ENCODE peak calls at places on chromosomes 16 and 17, in eight cellular contexts. W is foreskin fibroblast, L is fibroblast of lung, R is heart right ventricle, Q is hepatocyte, D is tibial artery, X is left ventricle myocardium inferior, O is endothelial cell of umbilical vein. G is an unnamed sample.

GRCh38 chr16:87303431-87303930 is 13.7 kb downstream of the C16orf95 start:
- DNase-seq in X (no peak), D (no peak), R (no peak), L (no peak), W (no peak), O (no peak), Q (no peak), G (no peak)

GRCh38 chr16:73113326-73113720 is 65.4 kb upstream of the ZFHX3 start:
- DNase-seq in D (no peak), W (peak; percentile 37), Q (no peak), X (no peak), R (no peak), O (no peak), L (peak; percentile 61), G (no peak)

GRCh38 chr16:57627184-57627871 is 1.1 kb upstream of the ADGRG1 start:
- DNase-seq in L (peak; percentile 53), O (peak; percentile 60), R (no peak), Q (no peak), X (no peak), D (no peak), W (peak; percentile 85), G (no peak)

GRCh38 chr16:11401161-11402050 is 56.1 kb downstream of the RMI2 start:
- DNase-seq in D (peak; percentile 53), W (no peak), O (no peak), Q (no peak), R (peak; percentile 70), L (no peak), X (peak; percentile 65), G (peak; percentile 36)

GRCh38 chr16:1407749-1408148 is 6.8 kb downstream of the UNKL start:
- DNase-seq in X (no peak), L (peak; percentile 44), R (no peak), O (no peak), W (peak; percentile 23), D (no peak), Q (no peak), G (no peak)

GRCh38 chr16:85720319-85720637 is 30.6 kb downstream of the C16orf74 start:
- DNase-seq in L (no peak), W (peak; percentile 13), O (no peak), X (peak; percentile 40), Q (no peak), R (no peak), D (no peak), G (peak; percentile 21)

GRCh38 chr16:50534091-50534490 is 14.1 kb upstream of the NKD1 start:
- DNase-seq in X (no peak), R (no peak), Q (no peak), O (no peak), L (no peak), W (no peak), D (no peak), G (no peak)

GRCh38 chr17:64386412-64387144 is 4.1 kb downstream of the PECAM1 start:
- DNase-seq in W (no peak), L (peak; percentile 28), D (peak; percentile 42), Q (no peak), R (no peak), O (peak; percentile 37), X (no peak), G (no peak)

GRCh38 chr17:78990349-78991016 is 10.8 kb upstream of the LGALS3BP start:
- DNase-seq in D (peak; percentile 66), R (peak; percentile 30), W (no peak), Q (no peak), O (no peak), L (no peak), X (peak; percentile 27), G (no peak)

GRCh38 chr16:58418601-58419000 is 26.3 kb downstream of the GINS3 start:
- DNase-seq in O (peak; percentile 57), Q (no peak), D (no peak), R (peak; percentile 64), L (no peak), W (no peak), X (peak; percentile 74), G (no peak)

GRCh38 chr17:29582254-29582765 is 7.1 kb downstream of the GIT1 start:
- DNase-seq in Q (no peak), W (no peak), R (no peak), L (no peak), O (no peak), D (no peak), X (no peak), G (no peak)

GRCh38 chr17:41962768-41963434 is 3.7 kb upstream of the CNP start:
- DNase-seq in R (peak; percentile 77), D (peak; percentile 80), W (peak; percentile 22), Q (peak; percentile 82), X (peak; percentile 79), L (peak; percentile 66), O (peak; percentile 64), G (no peak)

GRCh38 chr16:25311950-25312349 is 54.3 kb upstream of the ZKSCAN2 start:
- DNase-seq in L (no peak), W (no peak), R (no peak), O (no peak), Q (no peak), X (no peak), D (no peak), G (no peak)

DNA sequence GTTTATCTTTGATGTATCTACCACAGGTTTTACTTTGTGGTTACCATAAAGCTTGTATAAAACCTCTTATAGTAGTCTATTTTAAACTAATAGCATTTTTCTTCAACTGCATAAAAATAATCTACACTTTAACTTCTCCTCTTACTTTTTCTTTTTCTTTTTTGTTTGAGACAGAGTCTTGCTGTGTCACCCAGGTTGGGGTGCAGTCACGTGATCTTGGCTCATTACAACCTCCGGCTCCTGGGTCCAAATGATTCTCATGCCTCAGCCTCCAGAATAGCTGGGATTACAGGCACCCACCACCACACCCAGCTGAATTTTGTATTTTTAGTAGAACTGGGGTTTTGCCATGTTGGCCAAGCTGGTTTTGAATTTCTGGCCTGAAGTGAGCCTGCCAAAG is 53.4 kb upstream of the ZKSCAN2 start:
- DNase-seq in D (no peak), X (no peak), Q (no peak), R (no peak), L (no peak), O (no peak), W (no peak), G (no peak)
- TF ChIP-seq CTCF in D (no peak), X (no peak), Q (no peak), R (no peak), L (no peak), O (no peak), W (no peak), G (no peak)

DNA sequence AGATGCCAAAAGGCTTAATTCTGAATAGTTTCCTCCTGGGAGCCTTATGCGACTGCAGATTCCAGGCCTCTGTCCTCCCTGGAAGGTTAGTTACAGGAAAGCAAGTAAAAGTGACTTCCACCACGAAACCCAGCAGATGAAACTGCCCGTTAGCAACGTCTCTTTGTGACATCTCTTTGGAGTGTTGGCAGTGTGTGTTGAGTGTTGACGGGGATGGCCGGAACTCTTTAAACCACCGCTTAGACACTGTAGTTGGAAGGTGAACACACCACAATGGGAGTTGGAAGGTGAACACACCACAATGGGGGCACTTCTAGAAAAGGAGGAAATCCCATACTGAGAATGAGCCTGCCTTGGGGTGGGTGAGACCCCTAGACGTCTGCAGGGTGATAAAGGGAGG is 858 bp downstream of the SKAP1 start:
- DNase-seq in X (no peak), L (no peak), Q (no peak), D (no peak), O (no peak), W (no peak), R (no peak), G (no peak)
- H3K4me3 ChIP-seq in X (no peak overlapping the region), L (no peak overlapping the region), Q (no peak overlapping the region), D (no peak overlapping the region), O (no peak overlapping the region), W (no peak overlapping the region), R (no peak overlapping the region), G (no peak overlapping the region)

GRCh38 chr17:83052241-83052564 is 27.2 kb upstream of the METRNL start:
- DNase-seq in Q (no peak), W (no peak), L (no peak), O (no peak), D (no peak), X (no peak), R (no peak), G (no peak)
- TF ChIP-seq CTCF in Q (no peak), W (no peak), L (no peak), O (no peak), D (no peak), X (no peak), R (no peak), G (no peak)

GRCh38 chr17:4795168-4795567 is 796 bp upstream of the PSMB6 start:
- DNase-seq in Q (no peak), D (no peak), R (no peak), W (no peak), O (no peak), X (no peak), L (no peak), G (no peak)
- H3K4me3 ChIP-seq in Q (no peak overlapping the region), D (no peak overlapping the region), R (no peak overlapping the region), W (no peak overlapping the region), O (no peak overlapping the region), X (peak overlapping the region; percentile 76), L (no peak overlapping the region), G (no peak overlapping the region)

GRCh38 chr17:40560592-40561293 is 4.5 kb downstream of the CCR7 start:
- DNase-seq in Q (peak; percentile 5), X (no peak), W (no peak), L (peak; percentile 76), D (no peak), R (no peak), O (no peak), G (no peak)
- TF ChIP-seq CTCF in Q (no peak), X (no peak), W (no peak), L (no peak), D (no peak), R (no peak), O (no peak), G (no peak)

GRCh38 chr17:61397086-61397842 is 2.4 kb upstream of the TBX2 start:
- DNase-seq in D (peak; percentile 75), W (no peak), L (peak; percentile 90), Q (peak; percentile 77), R (no peak), O (no peak), X (no peak), G (no peak)

GRCh38 chr17:61394630-61395408 is 4.8 kb upstream of the TBX2 start:
- DNase-seq in D (peak; percentile 66), L (peak; percentile 51), R (no peak), X (no peak), O (no peak), W (no peak), Q (no peak), G (no peak)

GRCh38 chr17:61395409-61395982 is 4.1 kb upstream of the TBX2 start:
- DNase-seq in O (no peak), X (no peak), D (no peak), Q (no peak), R (no peak), L (no peak), W (no peak), G (no peak)

GRCh38 chr17:61395983-61396585 is 3.6 kb upstream of the TBX2 start:
- DNase-seq in W (no peak), O (no peak), Q (no peak), X (no peak), R (no peak), D (peak; percentile 68), L (peak; percentile 58), G (no peak)

GRCh38 chr17:61396586-61397085 is 3.0 kb upstream of the TBX2 start:
- DNase-seq in L (peak; percentile 61), W (no peak), O (no peak), D (peak; percentile 76), Q (no peak), R (no peak), X (no peak), G (no peak)
- H3K4me3 ChIP-seq in L (peak overlapping the region; percentile 62), W (peak overlapping the region; percentile 52), O (no peak overlapping the region), D (peak overlapping the region; percentile 77), Q (peak overlapping the region; percentile 75), R (peak overlapping the region; percentile 23), X (peak overlapping the region; percentile 77), G (no peak overlapping the region)

G was measured in LNCaP clone FGC.